ENCODE peak calls at places on chromosome 15, in nine cellular contexts. One of them, this sample, is unnamed.

GRCh38 chr15:38217181-38217580 is 35.5 kb upstream of the SPRED1 start:
- DNase-seq in LoVo: peak
- DNase-seq in Peyer's patch: no peak
- DNase-seq in cardiac muscle cell: no peak
- DNase-seq in activated CD8-positive, alpha-beta memory T cell treated with anti-CD3 and anti-CD28 coated beads for 24 hours: no peak
- DNase-seq in stimulated activated CD8-positive, alpha-beta memory T cell treated with anti-CD3 and anti-CD28 coated beads, Interleukin-4, amount 100 ng/mL, for 4 hours: no peak
- DNase-seq in activated naive CD4-positive, alpha-beta T cell: no peak
- DNase-seq in GM13977: no peak
- DNase-seq in NCI-H1417 treated with DMSO at 0.1 percent for 48 hours: no peak
- DNase-seq in this sample: no peak

GRCh38 chr15:49847436-49847835 is 226.6 kb downstream of the DTWD1 start:
- DNase-seq in LoVo: no peak
- DNase-seq in Peyer's patch: no peak
- DNase-seq in cardiac muscle cell: no peak
- DNase-seq in activated CD8-positive, alpha-beta memory T cell treated with anti-CD3 and anti-CD28 coated beads for 24 hours: no peak
- DNase-seq in stimulated activated CD8-positive, alpha-beta memory T cell treated with anti-CD3 and anti-CD28 coated beads, Interleukin-4, amount 100 ng/mL, for 4 hours: no peak
- DNase-seq in activated naive CD4-positive, alpha-beta T cell: no peak
- DNase-seq in GM13977: no peak
- DNase-seq in NCI-H1417 treated with DMSO at 0.1 percent for 48 hours: no peak
- DNase-seq in this sample: no peak

GRCh38 chr15:73991260-73991659 is 835 bp downstream of the STOML1 start:
- DNase-seq in LoVo: no peak
- DNase-seq in Peyer's patch: peak
- DNase-seq in cardiac muscle cell: no peak
- DNase-seq in activated CD8-positive, alpha-beta memory T cell treated with anti-CD3 and anti-CD28 coated beads for 24 hours: no peak
- DNase-seq in stimulated activated CD8-positive, alpha-beta memory T cell treated with anti-CD3 and anti-CD28 coated beads, Interleukin-4, amount 100 ng/mL, for 4 hours: no peak
- DNase-seq in activated naive CD4-positive, alpha-beta T cell: no peak
- DNase-seq in GM13977: no peak
- DNase-seq in NCI-H1417 treated with DMSO at 0.1 percent for 48 hours: no peak
- DNase-seq in this sample: no peak

GRCh38 chr15:55915221-55915620 is 78.2 kb downstream of the NEDD4 start:
- DNase-seq in LoVo: no peak
- DNase-seq in Peyer's patch: no peak
- DNase-seq in cardiac muscle cell: no peak
- DNase-seq in activated CD8-positive, alpha-beta memory T cell treated with anti-CD3 and anti-CD28 coated beads for 24 hours: no peak
- DNase-seq in stimulated activated CD8-positive, alpha-beta memory T cell treated with anti-CD3 and anti-CD28 coated beads, Interleukin-4, amount 100 ng/mL, for 4 hours: no peak
- DNase-seq in activated naive CD4-positive, alpha-beta T cell: no peak
- DNase-seq in GM13977: no peak
- DNase-seq in NCI-H1417 treated with DMSO at 0.1 percent for 48 hours: no peak
- DNase-seq in this sample: no peak

GRCh38 chr15:68025860-68026424 is 28.2 kb upstream of the PIAS1 start:
- DNase-seq in LoVo: no peak
- DNase-seq in Peyer's patch: no peak
- DNase-seq in cardiac muscle cell: peak
- DNase-seq in activated CD8-positive, alpha-beta memory T cell treated with anti-CD3 and anti-CD28 coated beads for 24 hours: no peak
- DNase-seq in stimulated activated CD8-positive, alpha-beta memory T cell treated with anti-CD3 and anti-CD28 coated beads, Interleukin-4, amount 100 ng/mL, for 4 hours: no peak
- DNase-seq in activated naive CD4-positive, alpha-beta T cell: no peak
- DNase-seq in GM13977: no peak
- DNase-seq in NCI-H1417 treated with DMSO at 0.1 percent for 48 hours: no peak
- DNase-seq in this sample: no peak

GRCh38 chr15:59210186-59210585 is 3.5 kb downstream of the LDHAL6B start:
- DNase-seq in LoVo: no peak
- DNase-seq in Peyer's patch: no peak
- DNase-seq in cardiac muscle cell: no peak
- DNase-seq in activated CD8-positive, alpha-beta memory T cell treated with anti-CD3 and anti-CD28 coated beads for 24 hours: no peak
- DNase-seq in stimulated activated CD8-positive, alpha-beta memory T cell treated with anti-CD3 and anti-CD28 coated beads, Interleukin-4, amount 100 ng/mL, for 4 hours: no peak
- DNase-seq in activated naive CD4-positive, alpha-beta T cell: no peak
- DNase-seq in GM13977: no peak
- DNase-seq in NCI-H1417 treated with DMSO at 0.1 percent for 48 hours: no peak
- DNase-seq in this sample: no peak

GRCh38 chr15:27059610-27060202 is 88.7 kb downstream of the GABRG3 start:
- DNase-seq in LoVo: peak
- DNase-seq in Peyer's patch: no peak
- DNase-seq in cardiac muscle cell: peak
- DNase-seq in activated CD8-positive, alpha-beta memory T cell treated with anti-CD3 and anti-CD28 coated beads for 24 hours: no peak
- DNase-seq in stimulated activated CD8-positive, alpha-beta memory T cell treated with anti-CD3 and anti-CD28 coated beads, Interleukin-4, amount 100 ng/mL, for 4 hours: no peak
- DNase-seq in activated naive CD4-positive, alpha-beta T cell: no peak
- DNase-seq in GM13977: no peak
- DNase-seq in NCI-H1417 treated with DMSO at 0.1 percent for 48 hours: peak
- DNase-seq in this sample: no peak

GRCh38 chr15:44137750-44138149 is 57.3 kb downstream of the FRMD5 start:
- DNase-seq in LoVo: no peak
- DNase-seq in Peyer's patch: no peak
- DNase-seq in cardiac muscle cell: no peak
- DNase-seq in activated CD8-positive, alpha-beta memory T cell treated with anti-CD3 and anti-CD28 coated beads for 24 hours: no peak
- DNase-seq in stimulated activated CD8-positive, alpha-beta memory T cell treated with anti-CD3 and anti-CD28 coated beads, Interleukin-4, amount 100 ng/mL, for 4 hours: no peak
- DNase-seq in activated naive CD4-positive, alpha-beta T cell: no peak
- DNase-seq in GM13977: no peak
- DNase-seq in NCI-H1417 treated with DMSO at 0.1 percent for 48 hours: no peak
- DNase-seq in this sample: no peak

GRCh38 chr15:69595009-69595825 is 142.6 kb downstream of the RPLP1 start:
- DNase-seq in LoVo: no peak
- DNase-seq in Peyer's patch: no peak
- DNase-seq in cardiac muscle cell: peak
- DNase-seq in activated CD8-positive, alpha-beta memory T cell treated with anti-CD3 and anti-CD28 coated beads for 24 hours: peak
- DNase-seq in stimulated activated CD8-positive, alpha-beta memory T cell treated with anti-CD3 and anti-CD28 coated beads, Interleukin-4, amount 100 ng/mL, for 4 hours: no peak
- DNase-seq in activated naive CD4-positive, alpha-beta T cell: no peak
- DNase-seq in GM13977: no peak
- DNase-seq in NCI-H1417 treated with DMSO at 0.1 percent for 48 hours: no peak
- DNase-seq in this sample: no peak

GRCh38 chr15:99155961-99156443 is 51.1 kb downstream of the SYNM start:
- DNase-seq in LoVo: no peak
- DNase-seq in Peyer's patch: no peak
- DNase-seq in cardiac muscle cell: no peak
- DNase-seq in activated CD8-positive, alpha-beta memory T cell treated with anti-CD3 and anti-CD28 coated beads for 24 hours: no peak
- DNase-seq in stimulated activated CD8-positive, alpha-beta memory T cell treated with anti-CD3 and anti-CD28 coated beads, Interleukin-4, amount 100 ng/mL, for 4 hours: no peak
- DNase-seq in activated naive CD4-positive, alpha-beta T cell: no peak
- DNase-seq in GM13977: no peak
- DNase-seq in NCI-H1417 treated with DMSO at 0.1 percent for 48 hours: no peak
- DNase-seq in this sample: no peak

GRCh38 chr15:31247404-31247803 is 79.2 kb upstream of the KLF13 start:
- DNase-seq in LoVo: no peak
- DNase-seq in Peyer's patch: no peak
- DNase-seq in cardiac muscle cell: no peak
- DNase-seq in activated CD8-positive, alpha-beta memory T cell treated with anti-CD3 and anti-CD28 coated beads for 24 hours: no peak
- DNase-seq in stimulated activated CD8-positive, alpha-beta memory T cell treated with anti-CD3 and anti-CD28 coated beads, Interleukin-4, amount 100 ng/mL, for 4 hours: no peak
- DNase-seq in activated naive CD4-positive, alpha-beta T cell: no peak
- DNase-seq in GM13977: no peak
- DNase-seq in NCI-H1417 treated with DMSO at 0.1 percent for 48 hours: no peak
- DNase-seq in this sample: no peak

GRCh38 chr15:62058327-62059028 is 1.8 kb downstream of the VPS13C start:
- DNase-seq in LoVo: no peak
- DNase-seq in Peyer's patch: no peak
- DNase-seq in cardiac muscle cell: no peak
- DNase-seq in activated CD8-positive, alpha-beta memory T cell treated with anti-CD3 and anti-CD28 coated beads for 24 hours: no peak
- DNase-seq in stimulated activated CD8-positive, alpha-beta memory T cell treated with anti-CD3 and anti-CD28 coated beads, Interleukin-4, amount 100 ng/mL, for 4 hours: no peak
- DNase-seq in activated naive CD4-positive, alpha-beta T cell: no peak
- DNase-seq in GM13977: no peak
- DNase-seq in NCI-H1417 treated with DMSO at 0.1 percent for 48 hours: no peak
- DNase-seq in this sample: no peak

GRCh38 chr15:55372701-55373440 is 35.3 kb downstream of the CCPG1 start:
- DNase-seq in LoVo: no peak
- DNase-seq in Peyer's patch: no peak
- DNase-seq in cardiac muscle cell: no peak
- DNase-seq in activated CD8-positive, alpha-beta memory T cell treated with anti-CD3 and anti-CD28 coated beads for 24 hours: no peak
- DNase-seq in stimulated activated CD8-positive, alpha-beta memory T cell treated with anti-CD3 and anti-CD28 coated beads, Interleukin-4, amount 100 ng/mL, for 4 hours: no peak
- DNase-seq in activated naive CD4-positive, alpha-beta T cell: no peak
- DNase-seq in GM13977: peak
- DNase-seq in NCI-H1417 treated with DMSO at 0.1 percent for 48 hours: no peak
- DNase-seq in this sample: no peak

GRCh38 chr15:80228959-80229610 is 22.9 kb downstream of the CTXND1 start:
- DNase-seq in LoVo: no peak
- DNase-seq in Peyer's patch: no peak
- DNase-seq in cardiac muscle cell: no peak
- DNase-seq in activated CD8-positive, alpha-beta memory T cell treated with anti-CD3 and anti-CD28 coated beads for 24 hours: no peak
- DNase-seq in stimulated activated CD8-positive, alpha-beta memory T cell treated with anti-CD3 and anti-CD28 coated beads, Interleukin-4, amount 100 ng/mL, for 4 hours: no peak
- DNase-seq in activated naive CD4-positive, alpha-beta T cell: no peak
- DNase-seq in GM13977: no peak
- DNase-seq in NCI-H1417 treated with DMSO at 0.1 percent for 48 hours: no peak
- DNase-seq in this sample: no peak

GRCh38 chr15:71940004-71940588 is 129.7 kb downstream of the NR2E3 start:
- DNase-seq in LoVo: no peak
- DNase-seq in Peyer's patch: no peak
- DNase-seq in cardiac muscle cell: no peak
- DNase-seq in activated CD8-positive, alpha-beta memory T cell treated with anti-CD3 and anti-CD28 coated beads for 24 hours: no peak
- DNase-seq in stimulated activated CD8-positive, alpha-beta memory T cell treated with anti-CD3 and anti-CD28 coated beads, Interleukin-4, amount 100 ng/mL, for 4 hours: no peak
- DNase-seq in activated naive CD4-positive, alpha-beta T cell: no peak
- DNase-seq in GM13977: no peak
- DNase-seq in NCI-H1417 treated with DMSO at 0.1 percent for 48 hours: no peak
- DNase-seq in this sample: no peak

This sample was measured in memory B cell.